ENCODE peak calls at places on chromosomes 2 and 18, in ten cellular contexts. F, S, U, J, R, B, C, Z, A and H are unnamed samples.

GRCh38 chr2:101330253-101330921 is 21.9 kb upstream of the RNF149 start:
- DNase-seq in F (no peak), S (peak; percentile 83), U (peak; percentile 79), J (no peak), R (peak; percentile 68), B (no peak), C (no peak), Z (no peak), A (peak; percentile 49), H (peak; percentile 73)

GRCh38 chr2:204706939-204707338 is 161.7 kb downstream of the PARD3B start:
- DNase-seq in F (no peak), S (no peak), U (no peak), J (no peak), R (no peak), B (no peak), C (no peak), Z (no peak), A (peak; percentile 38), H (no peak)

GRCh38 chr2:197378494-197378972 is 56.3 kb downstream of the SF3B1 start:
- DNase-seq in F (no peak), S (peak; percentile 36), U (peak; percentile 56), J (no peak), R (no peak), B (no peak), C (peak; percentile 63), Z (no peak), A (peak; percentile 55), H (no peak)

GRCh38 chr2:106115665-106116064 is 78.4 kb downstream of the UXS1 start:
- DNase-seq in F (no peak), S (no peak), U (no peak), J (no peak), R (no peak), B (no peak), C (no peak), Z (no peak), A (no peak), H (no peak)

GRCh38 chr2:188721231-188721630 is 252.9 kb upstream of the COL3A1 start:
- DNase-seq in F (no peak), S (no peak), U (no peak), J (no peak), R (no peak), B (no peak), C (no peak), Z (no peak), A (peak; percentile 40), H (no peak)

GRCh38 chr2:96865654-96866053 is 4.2 kb downstream of the SEMA4C start:
- DNase-seq in F (no peak), S (no peak), U (no peak), J (no peak), R (no peak), B (no peak), C (no peak), Z (no peak), A (no peak), H (no peak)

GRCh38 chr2:109242654-109243331 is 113.8 kb downstream of the SH3RF3 start:
- DNase-seq in F (peak; percentile 97), S (peak; percentile 81), U (no peak), J (no peak), R (no peak), B (no peak), C (peak; percentile 82), Z (no peak), A (peak; percentile 91), H (peak; percentile 85)

GRCh38 chr2:173214213-173214612 is 138.6 kb downstream of the MAP3K20 start:
- DNase-seq in F (no peak), S (no peak), U (no peak), J (no peak), R (no peak), B (no peak), C (no peak), Z (no peak), A (no peak), H (no peak)

GRCh38 chr2:235511187-235511661 is 17.4 kb downstream of the AGAP1 start:
- DNase-seq in F (peak; percentile 84), S (peak; percentile 88), U (peak; percentile 94), J (no peak), R (peak; percentile 63), B (no peak), C (peak; percentile 87), Z (no peak), A (peak; percentile 62), H (no peak)

GRCh38 chr2:20476481-20476880 is 29.6 kb downstream of the RHOB start:
- DNase-seq in F (no peak), S (no peak), U (no peak), J (no peak), R (no peak), B (no peak), C (no peak), Z (no peak), A (no peak), H (no peak)

GRCh38 chr18:50651334-50651733 is 91.4 kb downstream of the MAPK4 start:
- DNase-seq in F (no peak), S (no peak), U (no peak), J (no peak), R (no peak), B (no peak), C (no peak), Z (no peak), A (peak; percentile 52), H (no peak)

GRCh38 chr2:101265893-101266499 is 13.3 kb downstream of the CNOT11 start:
- DNase-seq in F (peak; percentile 80), S (no peak), U (peak; percentile 49), J (no peak), R (peak; percentile 52), B (no peak), C (peak; percentile 61), Z (no peak), A (no peak), H (no peak)

GRCh38 chr2:212928681-212929080 is 222.7 kb downstream of the IKZF2 start:
- DNase-seq in F (no peak), S (no peak), U (no peak), J (no peak), R (no peak), B (no peak), C (no peak), Z (no peak), A (peak; percentile 87), H (no peak)

GRCh38 chr2:201858781-201859180 is 52.4 kb downstream of the CDK15 start:
- DNase-seq in F (no peak), S (peak; percentile 58), U (no peak), J (no peak), R (no peak), B (no peak), C (no peak), Z (no peak), A (peak; percentile 56), H (no peak)

DNA sequence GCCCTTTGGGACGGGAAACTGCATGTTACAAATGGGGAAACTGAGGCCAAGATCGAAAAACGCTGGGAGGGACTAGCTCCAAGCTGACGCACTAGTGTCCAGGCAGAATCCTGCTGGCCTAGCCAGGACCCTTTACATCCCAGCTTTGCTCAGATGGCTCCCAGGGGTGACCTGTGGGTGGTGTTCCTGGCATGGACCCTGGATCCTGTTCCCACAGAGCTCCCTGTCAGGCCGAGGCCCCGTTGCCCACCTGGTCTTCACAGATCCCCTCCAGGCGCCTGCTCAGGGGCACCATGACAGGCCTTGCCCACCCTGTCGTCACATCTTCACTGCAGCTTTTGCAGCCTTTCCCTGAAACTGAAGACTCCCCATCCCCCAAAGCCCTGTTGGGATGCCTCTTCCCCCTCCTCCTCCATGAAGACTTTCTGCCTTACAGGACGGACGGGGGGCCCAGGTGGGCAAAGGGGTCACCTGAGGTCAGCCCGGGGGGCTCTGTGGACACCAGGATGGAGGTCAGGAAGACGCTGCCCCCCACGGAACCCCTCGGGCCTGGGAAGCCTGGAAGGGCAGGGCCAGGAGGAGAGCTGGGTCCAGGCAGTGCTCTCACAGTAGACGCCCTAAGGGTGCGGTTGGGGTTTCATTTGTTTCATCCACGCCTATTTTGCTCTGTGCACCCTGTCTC is 12.9 kb upstream of the KIF1A start:
- DNase-seq in F (no peak), S (no peak), U (no peak), J (no peak), R (no peak), B (no peak), C (no peak), Z (no peak), A (no peak), H (no peak)
- H3K27me3 ChIP-seq in F (peaks cover 79% of the 10 kb centered on the region), S (peaks cover 6% of the 10 kb centered on the region), U (no peaks in the 10 kb centered on the region), J (peaks cover 19% of the 10 kb centered on the region), R (peaks cover 49% of the 10 kb centered on the region), B (peaks cover 2% of the 10 kb centered on the region), C (peaks cover 44% of the 10 kb centered on the region), Z (no peaks in the 10 kb centered on the region), A (peaks cover 80% of the 10 kb centered on the region), H (no peaks in the 10 kb centered on the region)

DNA sequence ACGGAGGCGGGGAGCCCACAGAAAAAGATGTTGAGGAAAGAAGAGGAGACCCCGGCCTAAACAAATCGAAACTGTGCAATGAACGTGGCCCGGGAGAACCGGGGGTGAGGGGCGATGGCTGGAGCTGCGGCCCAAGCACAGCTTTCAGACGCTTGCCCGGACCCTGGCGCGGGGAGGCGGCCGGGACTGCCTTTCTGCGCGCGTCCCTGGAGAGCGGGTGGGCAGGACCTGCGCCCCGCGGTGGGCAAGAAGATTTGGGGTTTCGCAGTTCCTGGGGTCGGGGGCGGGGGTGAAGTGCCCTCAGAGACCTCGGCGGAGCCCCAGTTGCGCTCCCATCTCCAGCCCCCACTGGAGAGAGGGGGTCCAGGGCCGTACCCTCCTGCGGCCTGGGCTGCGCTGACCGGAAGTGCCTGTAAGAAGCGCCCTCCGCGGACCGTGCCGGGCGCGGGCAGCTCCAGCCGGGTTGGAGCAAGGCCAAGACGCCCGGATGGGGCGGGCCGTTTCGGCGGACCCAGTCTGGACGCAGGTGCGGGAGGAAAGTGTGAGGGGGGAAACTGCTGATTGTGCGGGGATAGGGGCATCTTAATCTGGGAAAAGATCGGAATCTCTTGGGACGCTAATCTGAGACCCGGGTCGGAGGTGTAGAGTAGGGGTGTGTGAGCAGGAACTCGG is 11.6 kb downstream of the EN1 start:
- DNase-seq in F (no peak), S (no peak), U (no peak), J (no peak), R (no peak), B (no peak), C (peak; percentile 47), Z (no peak), A (no peak), H (no peak)
- H3K27me3 ChIP-seq in F (peaks cover 99% of the 10 kb centered on the region), S (peaks cover 82% of the 10 kb centered on the region), U (peaks cover 76% of the 10 kb centered on the region), J (peaks cover 89% of the 10 kb centered on the region), R (peaks cover 99% of the 10 kb centered on the region), B (no peaks in the 10 kb centered on the region), C (peaks cover 2% of the 10 kb centered on the region), Z (peaks cover 69% of the 10 kb centered on the region), A (peaks cover 100% of the 10 kb centered on the region), H (peaks cover 43% of the 10 kb centered on the region)

DNA sequence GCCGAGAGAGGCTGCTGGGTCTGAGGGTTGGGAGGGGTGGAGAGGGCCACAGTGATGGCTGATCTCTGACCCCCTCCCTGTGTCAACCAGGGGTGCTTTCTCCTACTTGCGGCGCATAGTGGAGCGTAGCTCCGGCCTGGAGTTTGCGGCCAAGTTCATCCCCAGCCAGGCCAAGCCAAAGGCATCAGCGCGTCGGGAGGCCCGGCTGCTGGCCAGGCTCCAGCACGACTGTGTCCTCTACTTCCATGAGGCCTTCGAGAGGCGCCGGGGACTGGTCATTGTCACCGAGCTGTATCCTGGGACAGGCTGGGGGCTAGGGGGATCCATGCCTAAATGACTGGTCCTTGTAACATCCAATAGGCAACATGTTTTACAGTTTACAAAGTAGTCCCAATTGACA is 20.9 kb upstream of the GMPPA start:
- DNase-seq in F (no peak), S (no peak), U (no peak), J (no peak), R (no peak), B (no peak), C (no peak), Z (no peak), A (no peak), H (no peak)
- H3K27me3 ChIP-seq in F (no peaks in the 10 kb centered on the region), S (peaks cover 10% of the 10 kb centered on the region), U (peaks cover 7% of the 10 kb centered on the region), J (peaks cover 11% of the 10 kb centered on the region), R (peaks cover 37% of the 10 kb centered on the region), B (no peaks in the 10 kb centered on the region), C (no peaks in the 10 kb centered on the region), Z (no peaks in the 10 kb centered on the region), A (no peaks in the 10 kb centered on the region), H (no peaks in the 10 kb centered on the region)

GRCh38 chr2:118971245-118972122 is 29.5 kb downstream of the MARCO start:
- DNase-seq in F (peak; percentile 96), S (no peak), U (no peak), J (no peak), R (no peak), B (no peak), C (peak; percentile 82), Z (no peak), A (no peak), H (no peak)
- H3K27me3 ChIP-seq in F (no peaks in the 10 kb centered on the region), S (no peaks in the 10 kb centered on the region), U (no peaks in the 10 kb centered on the region), J (no peaks in the 10 kb centered on the region), R (peaks cover 8% of the 10 kb centered on the region), B (no peaks in the 10 kb centered on the region), C (no peaks in the 10 kb centered on the region), Z (no peaks in the 10 kb centered on the region), A (peaks cover 31% of the 10 kb centered on the region), H (no peaks in the 10 kb centered on the region)